ENCODE peak calls at places on chromosomes 12 and 14, in seven cellular contexts. P is K562; R is HT1080; Q is stimulated activated CD4-positive, alpha-beta T cell treated with anti-CD3 and anti-CD28 coated beads, TNF-alpha, amount 100 ng/mL, for 4 hours; E is WERI-Rb-1; K is H4; H is left colon. U is an unnamed sample.
A peak's percentile ranks its signal among the peaks of the same experiment; 100 is the strongest.

GRCh38 chr12:66190519-66191406 is 1.7 kb downstream of the IRAK3 start:
- DNase-seq in P (no peak), R (no peak), Q (no peak), E (no peak), K (no peak), H (no peak), U (no peak)

GRCh38 chr14:31205681-31206535 is 1.7 kb downstream of the HECTD1 start:
- DNase-seq in P (peak; percentile 10), R (peak; percentile 33), Q (no peak), E (peak; percentile 16), K (peak; percentile 40), H (no peak), U (no peak)

GRCh38 chr12:25327321-25327720 is 76.6 kb upstream of the KRAS start:
- DNase-seq in P (no peak), R (no peak), Q (no peak), E (no peak), K (no peak), H (no peak), U (no peak)

GRCh38 chr12:5830121-5830520 is 114.9 kb downstream of the ANO2 start:
- DNase-seq in P (no peak), R (no peak), Q (no peak), E (no peak), K (no peak), H (no peak), U (peak; percentile 9)

GRCh38 chr12:19066471-19067001 is 63.0 kb upstream of the PLEKHA5 start:
- DNase-seq in P (no peak), R (no peak), Q (no peak), E (no peak), K (no peak), H (no peak), U (no peak)

GRCh38 chr14:92747701-92748258 is 647 bp downstream of the LGMN start:
- DNase-seq in P (no peak), R (no peak), Q (no peak), E (no peak), K (no peak), H (no peak), U (no peak)

GRCh38 chr14:89370781-89371180 is 46.3 kb downstream of the FOXN3 start:
- DNase-seq in P (no peak), R (no peak), Q (no peak), E (no peak), K (no peak), H (no peak), U (no peak)

GRCh38 chr14:26866741-26867140 is 268.9 kb upstream of the NOVA1 start:
- DNase-seq in P (no peak), R (no peak), Q (no peak), E (no peak), K (no peak), H (no peak), U (no peak)

GRCh38 chr12:14885718-14886201 is at the start of gene MGP:
- DNase-seq in P (no peak), R (peak; percentile 52), Q (no peak), E (no peak), K (peak; percentile 84), H (no peak), U (no peak)

GRCh38 chr14:71711131-71711530 is 221.1 kb upstream of the RGS6 start:
- DNase-seq in P (no peak), R (no peak), Q (no peak), E (no peak), K (no peak), H (no peak), U (no peak)

GRCh38 chr12:22722081-22722480 is 97.1 kb downstream of the ETNK1 start:
- DNase-seq in P (no peak), R (peak; percentile 29), Q (no peak), E (no peak), K (no peak), H (no peak), U (no peak)

GRCh38 chr12:89906824-89907223 is 198.2 kb upstream of the ATP2B1 start:
- DNase-seq in P (no peak), R (no peak), Q (no peak), E (no peak), K (no peak), H (no peak), U (no peak)

GRCh38 chr12:50075808-50076170 is 9.4 kb upstream of the SMARCD1 start:
- DNase-seq in P (no peak), R (no peak), Q (no peak), E (no peak), K (no peak), H (no peak), U (no peak)

GRCh38 chr12:89073027-89073398 is 279.3 kb downstream of the DUSP6 start:
- DNase-seq in P (no peak), R (peak; percentile 73), Q (no peak), E (no peak), K (peak; percentile 28), H (no peak), U (no peak)

GRCh38 chr12:16228067-16228466 is 49.4 kb downstream of the SLC15A5 start:
- DNase-seq in P (no peak), R (peak; percentile 54), Q (no peak), E (no peak), K (no peak), H (no peak), U (no peak)

GRCh38 chr12:128180166-128180565 is 86.8 kb upstream of the TMEM132C start:
- DNase-seq in P (no peak), R (no peak), Q (no peak), E (no peak), K (no peak), H (no peak), U (no peak)

GRCh38 chr12:42967850-42968249 is 378.3 kb upstream of the PRICKLE1 start:
- DNase-seq in P (no peak), R (no peak), Q (no peak), E (no peak), K (no peak), H (no peak), U (no peak)

GRCh38 chr12:30813741-30814687 is 59.3 kb upstream of the CAPRIN2 start:
- DNase-seq in P (no peak), R (no peak), Q (no peak), E (no peak), K (no peak), H (no peak), U (no peak)

GRCh38 chr12:104653730-104654328 is 197.1 kb downstream of the CHST11 start:
- DNase-seq in P (peak; percentile 64), R (no peak), Q (no peak), E (peak; percentile 36), K (no peak), H (no peak), U (no peak)

U was measured in neuronal stem cell.